ENCODE peak calls at places on chromosomes 5 and 9, in seven cellular contexts. K is HCT116; A is heart right ventricle; I is CD8-positive, alpha-beta T cell; C is mesendoderm; W is transverse colon; V is ovary. G is an unnamed sample. For H3K36me3 and H3K4me1, the result is how much of the 10 kb centered on the place peaks cover.

GRCh38 chr5:67206381-67207328 is 10.1 kb upstream of the CD180 start:
- DNase-seq in V (no peak), W (peak), K (peak), A (no peak), C (no peak), I (peak), G (peak)

GRCh38 chr5:170246471-170246870 is 13.7 kb downstream of the C5orf58 start:
- DNase-seq in K (no peak), W (no peak), I (no peak), C (no peak), A (no peak), V (no peak), G (no peak)

GRCh38 chr5:133730866-133731265 is 118.5 kb upstream of the FSTL4 start:
- DNase-seq in A (no peak), V (no peak), W (no peak), K (no peak), C (no peak), I (no peak), G (no peak)

GRCh38 chr5:139543423-139543991 is 17.6 kb upstream of the UBE2D2 start:
- DNase-seq in C (peak), K (no peak), W (peak), V (no peak), A (peak), I (peak), G (peak)

GRCh38 chr9:108568093-108568492 is 287.7 kb downstream of the ACTL7B start:
- DNase-seq in V (no peak), K (no peak), C (no peak), W (no peak), I (no peak), A (no peak), G (no peak)

GRCh38 chr9:108083160-108083559 is 593.6 kb upstream of the KLF4 start:
- DNase-seq in V (no peak), W (no peak), K (no peak), A (no peak), I (no peak), C (peak), G (no peak)

GRCh38 chr5:132476853-132477729 is 13.5 kb downstream of the IRF1 start:
- DNase-seq in A (no peak), K (no peak), I (no peak), W (peak), C (peak), V (no peak), G (peak)

GRCh38 chr9:116800885-116801284 is 113.8 kb downstream of the TRIM32 start:
- DNase-seq in V (no peak), I (no peak), W (no peak), C (peak), K (no peak), A (no peak), G (no peak)

GRCh38 chr9:101999441-101999840 is 261.0 kb upstream of the GRIN3A start:
- DNase-seq in A (no peak), I (no peak), V (no peak), W (no peak), K (no peak), C (no peak), G (no peak)

DNA sequence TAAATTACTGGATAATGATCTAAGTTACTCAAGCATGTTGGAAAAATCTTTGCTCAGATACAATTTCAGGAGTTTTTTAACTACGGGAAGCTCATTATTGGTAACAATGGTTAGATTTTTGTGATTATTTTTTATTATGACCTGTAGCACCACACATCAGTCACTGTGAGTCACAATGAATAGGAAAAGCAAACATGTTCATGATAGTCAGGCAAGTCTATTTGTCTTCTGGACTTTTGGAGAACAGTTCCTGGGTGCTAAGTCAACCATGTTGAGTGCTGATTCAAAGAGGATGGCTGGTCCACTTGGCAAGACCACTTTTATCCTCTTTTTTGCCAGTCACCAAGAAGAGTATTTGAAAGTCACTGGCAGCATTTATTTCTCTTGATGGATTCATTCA is 403.2 kb downstream of the KIF4B start:
- DNase-seq in I (no peak), A (no peak), K (no peak), C (no peak), W (no peak), V (no peak), G (no peak)
- H3K36me3 ChIP-seq in I (under half), A (under half), K (under half), C (under half), W (under half), V (under half), G (under half)

GRCh38 chr5:149448831-149449714 is 70.0 kb upstream of the IL17B start:
- DNase-seq in W (peak), V (no peak), K (no peak), I (no peak), C (peak), A (no peak), G (no peak)
- H3K4me1 ChIP-seq in W (half or more), V (under half), K (half or more), I (under half), C (under half), A (half or more), G (under half)

GRCh38 chr5:120532835-120533234 is 68.7 kb downstream of the PRR16 start:
- DNase-seq in A (no peak), C (peak), K (peak), W (no peak), I (no peak), V (no peak), G (no peak)
- H3K36me3 ChIP-seq in A (under half), C (under half), K (under half), W (under half), I (under half), V (under half), G (under half)

GRCh38 chr9:130844028-130844427 is 9.0 kb downstream of the ABL1 start:
- DNase-seq in A (no peak), K (no peak), I (no peak), V (no peak), W (no peak), C (no peak), G (no peak)

GRCh38 chr9:130842547-130842946 is 7.5 kb downstream of the ABL1 start:
- DNase-seq in W (no peak), I (no peak), V (no peak), A (no peak), C (no peak), K (no peak), G (no peak)

GRCh38 chr9:130845254-130845653 is 10.2 kb downstream of the ABL1 start:
- DNase-seq in A (no peak), I (no peak), K (no peak), V (peak), W (no peak), C (no peak), G (no peak)

GRCh38 chr9:130845901-130846381 is 10.9 kb downstream of the ABL1 start:
- DNase-seq in I (no peak), C (no peak), W (no peak), K (no peak), V (peak), A (no peak), G (no peak)

DNA sequence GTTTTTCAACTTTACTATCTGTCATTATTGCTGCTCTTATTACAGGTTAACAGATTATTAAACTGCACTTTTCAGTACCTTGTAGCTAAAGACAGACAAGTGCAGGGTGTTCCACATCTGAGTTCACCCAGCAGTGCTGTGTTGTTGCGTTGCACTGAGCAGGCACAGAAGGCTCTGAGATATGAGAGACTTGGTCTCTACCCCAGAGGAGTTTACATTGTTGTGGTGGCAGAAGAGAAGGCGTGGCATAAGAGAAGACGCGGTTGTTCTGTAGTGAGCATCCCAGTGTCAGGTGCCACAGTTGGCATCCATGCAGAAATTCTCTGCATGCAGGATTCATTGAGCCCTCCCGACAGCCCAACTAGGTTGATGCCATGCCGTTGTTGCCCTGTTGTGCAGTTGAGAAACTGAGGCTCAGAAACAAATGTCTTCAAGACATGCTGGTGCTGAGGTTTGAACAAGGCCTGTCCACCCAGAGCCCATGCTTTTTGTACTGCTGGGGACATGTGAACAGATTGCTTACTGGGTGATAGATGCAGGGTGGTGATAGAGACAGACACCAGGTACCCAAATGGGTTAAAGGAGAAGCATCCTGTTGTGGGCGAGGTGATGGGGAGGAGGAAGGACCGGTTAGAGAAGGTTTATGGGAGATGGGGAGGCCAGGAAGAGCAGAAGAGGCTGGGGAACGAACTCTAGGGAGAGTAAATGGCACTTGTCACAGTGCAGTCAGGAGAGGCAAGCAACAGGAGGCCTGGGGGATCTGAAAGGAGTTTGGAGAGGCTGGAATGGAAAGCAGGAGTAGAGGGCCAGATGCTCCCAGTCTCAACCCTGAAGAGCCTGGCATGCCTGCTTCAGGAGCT is 8.2 kb downstream of the ABL1 start:
- DNase-seq in A (no peak), K (no peak), I (no peak), W (no peak), C (no peak), V (no peak), G (no peak)
- H3K4me1 ChIP-seq in A (half or more), K (under half), I (under half), W (half or more), C (under half), V (under half), G (under half)

GRCh38 chr5:54361683-54362411 is 51.5 kb upstream of the ARL15 start:
- DNase-seq in V (no peak), A (peak), C (no peak), K (no peak), I (no peak), W (peak), G (no peak)
- H3K36me3 ChIP-seq in V (under half), A (under half), C (under half), K (under half), I (under half), W (under half), G (under half)